ENCODE peak calls at places on chromosomes 11 and 22, in eight cellular contexts. U is T-helper 22 cell; P is naive thymus-derived CD8-positive, alpha-beta T cell; H is A172; Q is CD8-positive, alpha-beta memory T cell; O is HS-27A; Z is T-cell; G is SW480. R is an unnamed sample.

GRCh38 chr11:96052921-96053631 is 129.2 kb upstream of the MTMR2 start:
- DNase-seq in H (no peak), U (no peak), O (peak), P (no peak), Q (no peak), G (no peak), Z (no peak), R (peak)

GRCh38 chr11:2885017-2885675 is 429 bp downstream of the CDKN1C start:
- DNase-seq in O (no peak), P (no peak), U (no peak), G (peak), H (peak), Q (no peak), Z (no peak), R (peak)

GRCh38 chr22:42962295-42963230 is 52.4 kb downstream of the PACSIN2 start:
- DNase-seq in H (no peak), Q (no peak), G (peak), Z (no peak), U (no peak), O (no peak), P (no peak), R (no peak)

GRCh38 chr11:107743161-107743560 is 31.3 kb upstream of the SLN start:
- DNase-seq in Q (no peak), U (no peak), H (no peak), P (no peak), O (no peak), Z (no peak), G (no peak), R (no peak)

GRCh38 chr22:17114958-17115235 is 6.3 kb downstream of the TMEM121B start:
- DNase-seq in G (no peak), P (no peak), U (no peak), Q (no peak), Z (no peak), O (no peak), H (no peak), R (no peak)

GRCh38 chr11:1557904-1558831 is 13.9 kb downstream of the DUSP8 start:
- DNase-seq in Z (no peak), O (peak), P (no peak), H (peak), U (no peak), Q (peak), G (peak), R (peak)

GRCh38 chr11:95387319-95387718 is 156.3 kb upstream of the SESN3 start:
- DNase-seq in H (no peak), P (no peak), Q (no peak), U (no peak), G (no peak), O (no peak), Z (no peak), R (no peak)

GRCh38 chr11:120172921-120173705 is 35.2 kb upstream of the TRIM29 start:
- DNase-seq in Z (no peak), O (no peak), Q (no peak), U (no peak), P (no peak), G (no peak), H (no peak), R (no peak)

GRCh38 chr22:46127556-46127955 is 22.8 kb upstream of the PPARA start:
- DNase-seq in H (no peak), U (no peak), O (no peak), Z (no peak), Q (no peak), P (no peak), G (no peak), R (no peak)

GRCh38 chr11:118263694-118264567 is at the start of gene MPZL2:
- DNase-seq in H (no peak), O (no peak), U (no peak), G (peak), P (peak), Z (no peak), Q (peak), R (no peak)

GRCh38 chr11:27501102-27501501 is 5.5 kb downstream of the LIN7C start:
- DNase-seq in Q (no peak), U (no peak), O (no peak), P (no peak), G (no peak), H (no peak), Z (no peak), R (no peak)

GRCh38 chr11:72920001-72920400 is 105.8 kb downstream of the ATG16L2 start:
- DNase-seq in Z (no peak), G (no peak), H (no peak), P (no peak), Q (no peak), U (no peak), O (no peak), R (no peak)

GRCh38 chr11:57787920-57788716 is 26.5 kb downstream of the CTNND1 start:
- DNase-seq in U (no peak), Z (no peak), G (no peak), O (no peak), P (no peak), Q (no peak), H (no peak), R (peak)

GRCh38 chr11:74397531-74398243 is 546 bp downstream of the PGM2L1 start:
- DNase-seq in Q (peak), Z (peak), P (peak), O (no peak), H (peak), G (peak), U (peak), R (peak)

GRCh38 chr11:94849836-94850235 is 81.7 kb downstream of the AMOTL1 start:
- DNase-seq in P (no peak), O (no peak), Z (no peak), H (no peak), Q (no peak), G (no peak), U (no peak), R (peak)

GRCh38 chr11:1674879-1675235 is 22.1 kb upstream of the KRTAP5-6 start:
- DNase-seq in Z (no peak), G (no peak), Q (no peak), O (no peak), H (no peak), P (no peak), U (no peak), R (no peak)

GRCh38 chr22:41216984-41217383 is 11.9 kb downstream of the L3MBTL2 start:
- DNase-seq in Q (no peak), H (no peak), U (no peak), P (no peak), G (no peak), Z (no peak), O (no peak), R (peak)

GRCh38 chr11:69249641-69250502 is 44.1 kb upstream of the MYEOV start:
- DNase-seq in O (no peak), Z (no peak), U (no peak), H (no peak), P (no peak), Q (no peak), G (peak), R (peak)